ENCODE peak calls at places on chromosomes 7 and 10, in nine cellular contexts. X, M, I, E, U, R, N, V and Y are unnamed samples.

GRCh38 chr7:13099197-13099795 is 411.9 kb downstream of the ARL4A start:
- DNase-seq in E (no peak), I (no peak), M (no peak), V (no peak), X (no peak), N (no peak), R (no peak), U (no peak), Y (no peak)

GRCh38 chr7:73359746-73360375 is 31.9 kb downstream of the FKBP6 start:
- DNase-seq in V (no peak), N (no peak), U (no peak), I (no peak), E (no peak), R (no peak), X (no peak), M (no peak), Y (no peak)

GRCh38 chr10:34815174-34816066 is at the start of gene PARD3:
- DNase-seq in R (peak), N (peak), V (peak), E (peak), I (peak), X (peak), M (peak), U (no peak), Y (no peak)

GRCh38 chr10:47150581-47150980 is 149.4 kb upstream of the GDF10 start:
- DNase-seq in R (no peak), M (no peak), X (peak), U (no peak), N (no peak), I (no peak), E (no peak), V (no peak), Y (no peak)

GRCh38 chr7:137480824-137481365 is 137.4 kb upstream of the PTN start:
- DNase-seq in R (no peak), M (no peak), N (no peak), I (no peak), X (no peak), U (no peak), E (no peak), V (no peak), Y (no peak)

GRCh38 chr7:106166651-106167342 is 54.7 kb upstream of the SYPL1 start:
- DNase-seq in I (peak), M (no peak), U (no peak), X (no peak), R (peak), E (peak), N (peak), V (peak), Y (no peak)

GRCh38 chr7:12571691-12572090 is 1.2 kb downstream of the SCIN start:
- DNase-seq in R (no peak), X (no peak), V (no peak), M (no peak), U (no peak), N (no peak), E (no peak), I (no peak), Y (no peak)

GRCh38 chr10:79320785-79321493 is 26.3 kb upstream of the PPIF start:
- DNase-seq in V (no peak), I (peak), N (no peak), R (no peak), U (no peak), M (peak), X (no peak), E (no peak), Y (peak)

GRCh38 chr7:69109131-69109740 is 489.0 kb upstream of the AUTS2 start:
- DNase-seq in N (no peak), U (no peak), I (no peak), E (no peak), M (no peak), V (no peak), X (no peak), R (no peak), Y (no peak)

GRCh38 chr10:4024846-4025245 is 239.8 kb upstream of the KLF6 start:
- DNase-seq in X (no peak), N (no peak), R (no peak), I (peak), V (no peak), M (no peak), U (no peak), E (no peak), Y (no peak)

GRCh38 chr7:157404845-157405481 is 68.2 kb downstream of the DNAJB6 start:
- DNase-seq in U (peak), N (no peak), X (no peak), R (no peak), I (peak), V (no peak), M (no peak), E (peak), Y (peak)

GRCh38 chr10:34254596-34254995 is 560.5 kb downstream of the PARD3 start:
- DNase-seq in E (peak), V (no peak), X (no peak), I (peak), M (no peak), U (no peak), R (no peak), N (no peak), Y (no peak)

GRCh38 chr7:31776616-31777015 is 89.6 kb downstream of the PPP1R17 start:
- DNase-seq in N (no peak), X (no peak), E (no peak), U (no peak), M (no peak), V (no peak), R (no peak), I (peak), Y (peak)

GRCh38 chr7:13016633-13017324 is 329.3 kb downstream of the ARL4A start:
- DNase-seq in I (no peak), X (no peak), R (no peak), N (peak), V (no peak), U (no peak), M (no peak), E (no peak), Y (no peak)

GRCh38 chr10:86308056-86308455 is 58.5 kb downstream of the GRID1 start:
- DNase-seq in X (no peak), U (no peak), I (no peak), R (peak), M (no peak), V (no peak), N (no peak), E (no peak), Y (no peak)

GRCh38 chr7:144791488-144791887 is 44.4 kb downstream of the TPK1 start:
- DNase-seq in U (no peak), I (no peak), M (no peak), N (no peak), X (no peak), V (no peak), R (no peak), E (no peak), Y (no peak)

DNA sequence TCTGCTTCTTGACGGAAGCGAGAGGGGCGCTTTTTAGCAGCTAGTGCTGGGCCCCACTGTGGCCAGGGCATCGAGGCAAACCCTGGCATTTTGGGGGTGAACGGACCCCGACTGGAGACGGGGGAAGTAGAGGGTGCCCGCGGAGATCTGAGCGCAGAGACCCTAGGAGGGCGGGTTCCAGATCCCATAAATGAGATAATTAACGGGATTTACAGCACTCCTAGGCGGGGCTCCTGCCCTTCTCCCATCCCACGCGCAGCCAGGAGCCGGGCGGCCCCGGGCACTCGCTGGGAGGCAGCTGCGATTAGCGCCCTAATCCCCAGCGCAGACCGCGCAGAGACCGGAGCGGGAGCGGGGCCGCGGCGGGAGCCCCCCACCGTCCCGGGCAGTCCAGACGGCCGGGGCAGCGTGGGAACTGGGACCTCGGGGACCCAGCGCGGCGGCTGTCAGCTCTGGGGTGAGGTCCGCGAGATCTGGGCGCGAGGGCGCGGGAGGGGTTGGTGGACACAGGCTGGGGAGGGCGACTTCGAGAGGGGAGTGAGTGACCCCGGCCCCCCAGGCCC is 735 bp downstream of the JCAD start:
- DNase-seq in I (no peak), N (peak), X (no peak), R (no peak), U (no peak), M (no peak), E (no peak), V (peak), Y (no peak)
- TF ChIP-seq CTCF in I (no peak), N (no peak), X (no peak), R (no peak), U (no peak), M (no peak), E (no peak), V (no peak), Y (no peak)

GRCh38 chr10:33129181-33129928 is 171.3 kb upstream of the ITGB1 start:
- DNase-seq in U (peak), R (no peak), E (no peak), M (no peak), I (peak), V (no peak), X (no peak), N (no peak), Y (peak)

GRCh38 chr10:33133557-33133956 is 175.5 kb upstream of the ITGB1 start:
- DNase-seq in U (no peak), I (no peak), R (no peak), X (no peak), E (no peak), V (no peak), N (no peak), M (no peak), Y (no peak)

GRCh38 chr10:33134011-33134751 is 176.2 kb upstream of the ITGB1 start:
- DNase-seq in V (no peak), M (peak), E (no peak), N (no peak), U (peak), X (no peak), I (peak), R (no peak), Y (no peak)

GRCh38 chr10:33129987-33130386 is 172.0 kb upstream of the ITGB1 start:
- DNase-seq in U (peak), R (no peak), E (no peak), V (no peak), X (no peak), M (no peak), N (no peak), I (peak), Y (no peak)

DNA sequence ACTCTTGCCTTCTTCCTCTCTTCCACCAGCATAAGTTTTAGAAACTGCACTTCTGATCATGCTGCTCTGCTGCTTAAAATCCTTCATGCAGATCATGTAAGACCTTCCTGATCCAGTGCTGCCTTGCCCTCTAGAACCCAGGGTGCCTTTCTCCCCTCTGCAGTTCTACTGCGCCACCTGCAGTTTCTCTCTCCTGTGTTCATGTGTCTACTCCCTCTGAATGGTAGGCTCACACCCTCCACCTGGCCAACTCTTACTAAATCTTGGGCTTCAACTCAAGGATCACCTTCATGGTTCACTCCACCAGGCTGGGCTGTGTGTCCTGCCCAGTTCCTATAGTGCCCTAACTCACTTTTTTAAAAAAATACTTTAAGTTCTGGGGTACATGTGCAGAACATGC is 174.6 kb upstream of the ITGB1 start:
- DNase-seq in U (no peak), E (peak), M (no peak), N (peak), V (no peak), I (no peak), X (no peak), R (peak), Y (no peak)
- TF ChIP-seq CTCF in U (no peak), E (peak), M (no peak), N (no peak), V (no peak), I (no peak), X (no peak), R (peak), Y (no peak)

GRCh38 chr7:81776972-81777371 is 7.1 kb upstream of the HGF start:
- DNase-seq in V (no peak), N (peak), U (no peak), M (no peak), X (no peak), R (no peak), E (no peak), I (no peak), Y (no peak)
- TF ChIP-seq CTCF in V (no peak), N (peak), U (no peak), M (no peak), X (no peak), R (peak), E (no peak), I (no peak), Y (no peak)

GRCh38 chr7:38296059-38296857 is 22.8 kb upstream of the TARP start:
- DNase-seq in I (no peak), R (no peak), U (no peak), X (no peak), V (no peak), M (no peak), N (no peak), E (no peak), Y (no peak)

GRCh38 chr7:38292442-38292841 is 19.0 kb upstream of the TARP start:
- DNase-seq in U (no peak), N (no peak), X (no peak), V (no peak), R (no peak), I (no peak), E (no peak), M (no peak), Y (no peak)

GRCh38 chr7:38294926-38295325 is 21.5 kb upstream of the TARP start:
- DNase-seq in N (no peak), V (no peak), X (no peak), U (no peak), E (no peak), I (no peak), M (no peak), R (no peak), Y (no peak)

GRCh38 chr7:38291650-38292049 is 18.2 kb upstream of the TARP start:
- DNase-seq in R (no peak), X (no peak), M (no peak), E (no peak), N (no peak), I (no peak), V (no peak), U (no peak), Y (no peak)

DNA sequence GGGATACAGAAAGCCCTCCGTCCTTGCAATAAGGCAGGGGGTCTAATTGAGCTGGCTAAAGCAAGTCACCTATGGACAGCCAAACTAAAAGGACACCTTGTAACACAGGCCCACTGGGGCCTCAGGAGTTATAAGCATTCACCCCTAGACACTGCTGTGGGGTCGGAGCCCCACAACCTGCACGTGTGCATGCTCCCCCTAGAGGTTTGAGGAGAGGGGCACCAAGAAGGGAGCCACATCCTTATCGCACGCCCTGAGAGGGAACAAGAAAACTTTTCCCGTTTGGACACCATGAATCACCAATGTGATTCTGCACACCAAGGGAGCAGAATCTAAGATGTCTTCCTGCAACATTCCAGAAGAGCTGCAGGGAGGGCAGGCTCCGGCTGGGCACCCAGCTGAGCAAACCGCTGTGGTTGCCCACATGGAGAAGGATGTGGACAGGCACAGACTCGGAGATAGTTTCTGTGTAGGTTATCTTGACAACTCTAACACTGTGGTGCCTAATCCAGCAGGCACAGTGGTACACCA is 17.7 kb upstream of the TARP start:
- DNase-seq in M (no peak), I (no peak), U (no peak), E (no peak), N (no peak), R (peak), X (no peak), V (no peak), Y (no peak)
- TF ChIP-seq CTCF in M (no peak), I (no peak), U (no peak), E (no peak), N (no peak), R (peak), X (no peak), V (no peak), Y (no peak)

GRCh38 chr7:66145404-66145843 is 30.8 kb downstream of the CRCP start:
- DNase-seq in N (no peak), X (no peak), E (no peak), R (no peak), V (no peak), M (no peak), U (no peak), I (peak), Y (no peak)
- TF ChIP-seq CTCF in N (no peak), X (no peak), E (no peak), R (no peak), V (no peak), M (no peak), U (no peak), I (no peak), Y (peak)

DNA sequence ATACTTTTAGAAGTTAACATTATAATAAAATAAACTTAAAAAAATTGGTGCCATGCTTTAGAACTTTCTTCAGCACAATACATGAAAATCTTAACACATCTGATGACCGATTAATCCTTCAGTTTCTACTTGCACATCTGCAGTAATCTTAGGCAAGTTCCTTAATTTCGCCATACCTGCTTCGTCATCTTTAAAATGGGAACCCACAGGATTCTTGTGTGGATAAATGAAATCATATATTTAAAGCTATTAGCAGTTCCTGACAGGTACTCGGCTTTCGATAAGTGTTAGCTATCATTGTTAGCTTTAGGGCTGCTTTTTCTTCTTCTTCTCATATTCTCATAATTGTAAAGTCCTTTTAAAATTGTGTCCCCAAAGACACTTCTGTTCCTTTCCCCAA is 902 bp upstream of the VPS50 start:
- DNase-seq in X (no peak), V (no peak), N (no peak), M (no peak), E (no peak), U (no peak), I (peak), R (no peak), Y (no peak)
- TF ChIP-seq CTCF in X (no peak), V (no peak), N (no peak), M (no peak), E (no peak), U (no peak), I (no peak), R (no peak), Y (no peak)

GRCh38 chr10:66627156-66627555 is 298.7 kb upstream of the LRRTM3 start:
- DNase-seq in R (peak), V (no peak), N (peak), X (no peak), M (no peak), I (no peak), E (no peak), U (no peak), Y (no peak)
- TF ChIP-seq CTCF in R (peak), V (peak), N (peak), X (peak), M (no peak), I (no peak), E (no peak), U (no peak), Y (no peak)

GRCh38 chr7:107968449-107968848 is 34.5 kb downstream of the LAMB1 start:
- DNase-seq in E (no peak), N (no peak), V (no peak), R (no peak), M (no peak), X (no peak), I (no peak), U (no peak), Y (no peak)

GRCh38 chr7:107964510-107964909 is 38.5 kb downstream of the LAMB1 start:
- DNase-seq in M (no peak), N (no peak), E (no peak), X (no peak), R (no peak), V (no peak), I (no peak), U (no peak), Y (no peak)

GRCh38 chr7:107967420-107967819 is 35.5 kb downstream of the LAMB1 start:
- DNase-seq in V (no peak), I (no peak), E (no peak), R (no peak), X (no peak), U (no peak), M (no peak), N (peak), Y (no peak)

GRCh38 chr7:107969856-107970255 is 33.1 kb downstream of the LAMB1 start:
- DNase-seq in V (no peak), N (no peak), R (no peak), M (no peak), U (no peak), E (no peak), X (no peak), I (no peak), Y (no peak)

DNA sequence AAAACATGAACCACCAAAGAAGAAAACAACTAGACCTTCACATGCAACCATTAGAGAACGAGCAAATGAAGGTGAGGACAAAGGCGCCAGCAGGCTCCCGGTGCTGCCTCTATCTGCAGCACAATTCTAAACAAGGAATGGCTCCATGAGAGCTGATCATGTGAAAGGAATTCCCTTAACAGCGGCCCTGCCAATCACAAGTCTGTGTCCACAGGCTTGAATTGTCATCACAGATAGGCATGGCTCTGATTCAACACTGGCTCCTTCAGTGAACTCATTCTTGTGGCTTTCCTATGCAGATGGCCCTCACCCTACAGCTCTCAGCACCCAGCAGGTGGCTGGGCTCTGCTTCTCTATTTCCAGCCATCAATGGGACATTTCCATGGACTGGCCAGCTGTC is 36.3 kb downstream of the LAMB1 start:
- DNase-seq in V (no peak), M (no peak), X (no peak), R (peak), N (peak), E (no peak), I (peak), U (peak), Y (no peak)
- TF ChIP-seq CTCF in V (no peak), M (no peak), X (peak), R (no peak), N (peak), E (no peak), I (no peak), U (no peak), Y (peak)